ENCODE peak calls at places on chromosomes 1 and 21, in four cellular contexts. One of them, this sample, is unnamed.
A peak's percentile ranks its signal among the peaks of the same experiment; 100 is the strongest.

GRCh38 chr1:175244206-175244605 is 51.6 kb upstream of the KIAA0040 start:
- DNase-seq in vagina: no peak
- DNase-seq in prostate gland: no peak
- DNase-seq in stomach: no peak
- DNase-seq in this sample: no peak

GRCh38 chr1:2248127-2248826 is 20.2 kb downstream of the SKI start:
- DNase-seq in vagina: no peak
- DNase-seq in prostate gland: peak; percentile 81
- DNase-seq in stomach: peak; percentile 89
- DNase-seq in this sample: no peak

GRCh38 chr1:93878501-93878888 is 511 bp downstream of the DNTTIP2 start:
- DNase-seq in stomach: peak; percentile 67
- DNase-seq in prostate gland: peak; percentile 12
- DNase-seq in vagina: no peak
- DNase-seq in this sample: peak; percentile 69

GRCh38 chr1:243477676-243478075 is 221.8 kb downstream of the SDCCAG8 start:
- DNase-seq in stomach: no peak
- DNase-seq in prostate gland: no peak
- DNase-seq in vagina: no peak
- DNase-seq in this sample: no peak

GRCh38 chr1:42834803-42835202 is 11.6 kb upstream of the ZNF691 start:
- DNase-seq in stomach: no peak
- DNase-seq in vagina: no peak
- DNase-seq in prostate gland: no peak
- DNase-seq in this sample: no peak

GRCh38 chr1:31502926-31503511 is 73.3 kb upstream of the TINAGL1 start:
- DNase-seq in prostate gland: no peak
- DNase-seq in vagina: no peak
- DNase-seq in stomach: no peak
- DNase-seq in this sample: no peak

GRCh38 chr1:29513357-29513756 is 277.0 kb downstream of the PTPRU start:
- DNase-seq in vagina: peak; percentile 84
- DNase-seq in prostate gland: no peak
- DNase-seq in stomach: peak; percentile 51
- DNase-seq in this sample: peak; percentile 70

GRCh38 chr1:165893507-165893906 is 66.1 kb downstream of the UCK2 start:
- DNase-seq in stomach: no peak
- DNase-seq in vagina: no peak
- DNase-seq in prostate gland: no peak
- DNase-seq in this sample: no peak

GRCh38 chr1:221543529-221544120 is 198.3 kb downstream of the DUSP10 start:
- DNase-seq in stomach: no peak
- DNase-seq in prostate gland: no peak
- DNase-seq in vagina: no peak
- DNase-seq in this sample: no peak

GRCh38 chr21:42102946-42103345 is 31.8 kb downstream of the UMODL1 start:
- DNase-seq in vagina: no peak
- DNase-seq in prostate gland: no peak
- DNase-seq in stomach: no peak
- DNase-seq in this sample: no peak

GRCh38 chr1:64841330-64842065 is 96.6 kb downstream of the RAVER2 start:
- DNase-seq in stomach: no peak
- DNase-seq in vagina: no peak
- DNase-seq in prostate gland: no peak
- DNase-seq in this sample: no peak

GRCh38 chr1:6560267-6560666 is 5.2 kb downstream of the TAS1R1 start:
- DNase-seq in vagina: no peak
- DNase-seq in stomach: no peak
- DNase-seq in prostate gland: no peak
- DNase-seq in this sample: no peak

GRCh38 chr1:172486805-172487454 is 43.1 kb upstream of the PIGC start:
- DNase-seq in stomach: no peak
- DNase-seq in prostate gland: no peak
- DNase-seq in vagina: no peak
- DNase-seq in this sample: no peak

GRCh38 chr21:46325073-46325912 is 1.3 kb downstream of the PCNT start:
- DNase-seq in vagina: no peak
- DNase-seq in prostate gland: peak; percentile 46
- DNase-seq in stomach: peak; percentile 37
- DNase-seq in this sample: no peak

GRCh38 chr21:43286196-43286595 is 117.4 kb downstream of the CRYAA start:
- DNase-seq in vagina: no peak
- DNase-seq in stomach: no peak
- DNase-seq in prostate gland: no peak
- DNase-seq in this sample: no peak

GRCh38 chr1:6770727-6771567 is 14.3 kb upstream of the CAMTA1 start:
- DNase-seq in prostate gland: no peak
- DNase-seq in vagina: peak; percentile 40
- DNase-seq in stomach: no peak
- DNase-seq in this sample: no peak

GRCh38 chr1:207040181-207040533 is 7.6 kb upstream of the C1orf116 start:
- DNase-seq in stomach: no peak
- DNase-seq in vagina: no peak
- DNase-seq in prostate gland: no peak
- DNase-seq in this sample: no peak

GRCh38 chr1:19734472-19734999 is 65.2 kb downstream of the TMCO4 start:
- DNase-seq in stomach: no peak
- DNase-seq in prostate gland: no peak
- DNase-seq in vagina: no peak
- DNase-seq in this sample: no peak

GRCh38 chr1:42998381-42998780 is 39.7 kb upstream of the SLC2A1 start:
- DNase-seq in vagina: no peak
- DNase-seq in prostate gland: no peak
- DNase-seq in stomach: no peak
- DNase-seq in this sample: no peak

GRCh38 chr1:86741947-86742572 is 37.7 kb downstream of the SH3GLB1 start:
- DNase-seq in prostate gland: peak; percentile 17
- DNase-seq in stomach: peak; percentile 47
- DNase-seq in vagina: no peak
- DNase-seq in this sample: no peak

GRCh38 chr1:103520822-103521221 is 4.7 kb upstream of the RNPC3 start:
- DNase-seq in vagina: no peak
- DNase-seq in stomach: no peak
- DNase-seq in prostate gland: no peak
- DNase-seq in this sample: no peak

GRCh38 chr1:155178441-155179106 is 4.9 kb downstream of the TRIM46 start:
- DNase-seq in stomach: peak; percentile 28
- DNase-seq in vagina: no peak
- DNase-seq in prostate gland: no peak
- DNase-seq in this sample: peak; percentile 64

GRCh38 chr1:6508154-6508875 is 16.8 kb upstream of the PLEKHG5 start:
- DNase-seq in stomach: no peak
- DNase-seq in prostate gland: no peak
- DNase-seq in vagina: no peak
- DNase-seq in this sample: no peak

GRCh38 chr1:245485996-245486395 is 331.2 kb downstream of the KIF26B start:
- DNase-seq in vagina: no peak
- DNase-seq in prostate gland: no peak
- DNase-seq in stomach: no peak
- DNase-seq in this sample: no peak

GRCh38 chr1:202005958-202006357 is 4.4 kb upstream of the ELF3 start:
- DNase-seq in prostate gland: no peak
- DNase-seq in vagina: no peak
- DNase-seq in stomach: no peak
- DNase-seq in this sample: no peak

GRCh38 chr1:73100216-73100615 is 817.9 kb upstream of the NEGR1 start:
- DNase-seq in prostate gland: no peak
- DNase-seq in stomach: no peak
- DNase-seq in vagina: no peak
- DNase-seq in this sample: no peak

GRCh38 chr1:77063118-77063517 is 156.1 kb downstream of the PIGK start:
- DNase-seq in stomach: no peak
- DNase-seq in prostate gland: no peak
- DNase-seq in vagina: no peak
- DNase-seq in this sample: no peak

GRCh38 chr1:119080586-119080985 is 59.9 kb downstream of the WARS2 start:
- DNase-seq in stomach: no peak
- DNase-seq in vagina: no peak
- DNase-seq in prostate gland: no peak
- DNase-seq in this sample: peak; percentile 66

GRCh38 chr1:210239295-210240155 is 6.9 kb downstream of the SERTAD4 start:
- DNase-seq in vagina: no peak
- DNase-seq in stomach: no peak
- DNase-seq in prostate gland: no peak
- DNase-seq in this sample: no peak

GRCh38 chr1:189782280-189782679 is 695.4 kb downstream of the BRINP3 start:
- DNase-seq in vagina: no peak
- DNase-seq in stomach: no peak
- DNase-seq in prostate gland: no peak
- DNase-seq in this sample: no peak

GRCh38 chr21:42753804-42754203 is 100.4 kb downstream of the PDE9A start:
- DNase-seq in prostate gland: no peak
- DNase-seq in stomach: no peak
- DNase-seq in vagina: no peak
- DNase-seq in this sample: no peak

GRCh38 chr1:76219589-76219914 is 145.0 kb downstream of the ST6GALNAC3 start:
- DNase-seq in vagina: no peak
- DNase-seq in stomach: no peak
- DNase-seq in prostate gland: no peak
- DNase-seq in this sample: no peak

GRCh38 chr1:67404212-67404620 is 26.0 kb downstream of the SERBP1 start:
- DNase-seq in vagina: no peak
- DNase-seq in stomach: no peak
- DNase-seq in prostate gland: no peak
- DNase-seq in this sample: no peak

GRCh38 chr1:212488436-212489283 is 55.9 kb downstream of the NENF start:
- DNase-seq in stomach: peak; percentile 60
- DNase-seq in prostate gland: no peak
- DNase-seq in vagina: no peak
- DNase-seq in this sample: peak; percentile 89

GRCh38 chr1:150976401-150976821 is 1.8 kb upstream of the CERS2 start:
- DNase-seq in stomach: no peak
- DNase-seq in prostate gland: no peak
- DNase-seq in vagina: no peak
- DNase-seq in this sample: no peak

GRCh38 chr1:150973826-150974579 is 632 bp downstream of the CERS2 start:
- DNase-seq in vagina: no peak
- DNase-seq in stomach: peak; percentile 48
- DNase-seq in prostate gland: peak; percentile 34
- DNase-seq in this sample: peak; percentile 77

GRCh38 chr1:150976879-150977694 is 2.5 kb upstream of the CERS2 start:
- DNase-seq in prostate gland: peak; percentile 22
- DNase-seq in stomach: peak; percentile 89
- DNase-seq in vagina: no peak
- DNase-seq in this sample: no peak

GRCh38 chr1:150973258-150973825 is 1.3 kb downstream of the CERS2 start:
- DNase-seq in vagina: no peak
- DNase-seq in prostate gland: no peak
- DNase-seq in stomach: peak; percentile 29
- DNase-seq in this sample: no peak

GRCh38 chr1:150974580-150975478 is at the start of gene CERS2:
- DNase-seq in stomach: peak; percentile 87
- DNase-seq in vagina: no peak
- DNase-seq in prostate gland: peak; percentile 77
- DNase-seq in this sample: peak; percentile 89
- TF ChIP-seq POLR2AphosphoS5 in stomach: no peak
- TF ChIP-seq POLR2AphosphoS5 in vagina: no peak
- TF ChIP-seq POLR2AphosphoS5 in prostate gland: no peak
- TF ChIP-seq POLR2AphosphoS5 in this sample: no peak

DNA sequence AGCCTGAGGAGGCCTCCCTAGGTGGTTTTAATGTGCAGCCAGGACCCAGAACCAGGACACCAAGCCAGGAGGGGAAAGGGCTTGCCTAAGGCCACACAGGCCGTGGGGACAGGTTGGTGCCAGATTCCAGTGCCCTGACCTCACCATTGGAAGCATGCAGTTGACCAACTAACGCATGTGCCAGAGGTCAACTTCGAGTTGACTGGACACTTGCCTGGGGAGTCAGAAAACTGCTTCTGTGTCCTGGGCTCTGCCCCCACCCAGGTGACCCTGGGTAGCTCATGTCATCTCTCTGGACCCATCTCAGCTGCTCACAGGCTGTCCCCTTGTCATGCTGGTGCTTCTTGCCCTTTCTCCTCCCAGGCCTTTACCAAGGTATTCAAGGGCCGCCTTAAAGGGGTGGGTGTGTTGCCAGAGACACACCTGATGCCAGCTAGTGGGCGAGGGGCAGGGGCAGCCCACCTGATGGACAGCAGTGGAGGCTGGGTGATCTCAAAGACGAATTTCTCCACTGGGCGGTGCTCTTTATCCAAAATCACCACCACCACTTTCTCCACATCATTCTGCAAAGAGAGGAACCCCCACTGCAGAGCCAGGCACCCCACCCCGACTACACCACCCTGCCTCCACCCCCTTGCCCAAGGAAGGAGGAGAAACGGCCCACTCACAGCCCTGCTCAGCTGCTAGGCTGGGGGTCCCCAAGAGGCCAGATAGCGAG is 4.4 kb downstream of the MAD2L2 start:
- DNase-seq in stomach: no peak
- DNase-seq in vagina: no peak
- DNase-seq in prostate gland: no peak
- DNase-seq in this sample: no peak
- TF ChIP-seq POLR2A in stomach: no peak
- TF ChIP-seq POLR2A in vagina: no peak
- TF ChIP-seq POLR2A in prostate gland: no peak
- TF ChIP-seq POLR2A in this sample: no peak

DNA sequence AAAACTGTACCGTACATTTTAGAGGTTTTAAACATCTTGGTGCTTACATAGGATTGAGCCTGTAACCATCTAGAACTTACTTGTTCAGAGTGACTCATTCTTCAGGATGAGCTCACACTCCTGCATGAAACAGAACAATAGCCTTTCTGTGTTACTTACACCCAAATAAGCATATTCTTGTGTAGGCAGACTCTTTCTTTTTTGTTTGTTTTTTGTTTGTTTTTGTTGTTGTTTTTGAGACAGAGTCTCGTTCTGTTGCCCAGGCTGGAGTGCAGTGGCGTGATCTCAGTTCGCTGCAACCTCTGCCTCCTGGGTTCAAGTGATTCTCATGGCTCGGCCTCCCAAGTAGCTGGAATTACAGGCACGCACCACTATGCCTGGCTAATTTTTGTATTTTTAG is 3.8 kb upstream of the CA6 start:
- DNase-seq in vagina: no peak
- DNase-seq in stomach: no peak
- DNase-seq in prostate gland: no peak
- DNase-seq in this sample: no peak
- TF ChIP-seq POLR2AphosphoS5 in vagina: no peak
- TF ChIP-seq POLR2AphosphoS5 in stomach: no peak
- TF ChIP-seq POLR2AphosphoS5 in prostate gland: no peak
- TF ChIP-seq POLR2AphosphoS5 in this sample: no peak

GRCh38 chr1:17617787-17618557 is 78.5 kb downstream of the ARHGEF10L start:
- DNase-seq in stomach: no peak
- DNase-seq in prostate gland: no peak
- DNase-seq in vagina: no peak
- DNase-seq in this sample: no peak
- TF ChIP-seq POLR2A in stomach: no peak
- TF ChIP-seq POLR2A in prostate gland: no peak
- TF ChIP-seq POLR2A in vagina: no peak
- TF ChIP-seq POLR2A in this sample: no peak

DNA sequence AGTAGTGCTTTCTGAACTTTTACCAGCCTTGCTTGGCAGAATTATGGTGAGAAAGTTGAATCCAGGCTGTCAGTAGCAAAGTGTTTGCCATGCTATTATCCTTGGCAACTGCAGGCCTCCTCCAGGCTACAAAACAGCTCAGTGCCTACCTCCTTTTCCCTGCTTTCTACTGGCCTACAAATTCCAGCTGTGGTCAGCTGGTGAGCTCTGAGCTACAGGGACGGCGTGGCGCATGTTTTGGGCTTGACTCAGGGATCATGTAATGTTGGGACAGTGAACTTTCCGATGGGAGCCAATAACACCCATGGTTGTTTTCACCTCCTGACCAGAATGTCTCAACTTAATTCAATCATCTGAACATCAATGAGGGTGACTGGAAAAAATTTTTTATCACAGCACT is 456.2 kb upstream of the ADAMTS5 start:
- DNase-seq in prostate gland: no peak
- DNase-seq in vagina: no peak
- DNase-seq in stomach: peak; percentile 38
- DNase-seq in this sample: peak; percentile 79
- TF ChIP-seq POLR2AphosphoS5 in prostate gland: no peak
- TF ChIP-seq POLR2AphosphoS5 in vagina: no peak
- TF ChIP-seq POLR2AphosphoS5 in stomach: peak; percentile 5
- TF ChIP-seq POLR2AphosphoS5 in this sample: peak; percentile 37